ENCODE peak calls at places on chromosomes 5 and 9, in five cellular contexts. Z is M059J, X is GM03348, R is NCI-H345, N is kidney glomerular epithelial cell. I is an unnamed sample.

GRCh38 chr5:170330568-170331054 is 33.0 kb upstream of the LCP2 start:
- DNase-seq in Z (no peak), X (no peak), R (no peak), N (no peak), I (no peak)

GRCh38 chr5:10265245-10266109 is 15.4 kb downstream of the CCT5 start:
- DNase-seq in Z (no peak), X (no peak), R (no peak), N (no peak), I (no peak)

GRCh38 chr5:112968411-112969106 is 8.0 kb upstream of the DCP2 start:
- DNase-seq in Z (peak), X (no peak), R (no peak), N (no peak), I (no peak)

GRCh38 chr5:146340260-146341081 is 1.8 kb downstream of the POU4F3 start:
- DNase-seq in Z (peak), X (peak), R (no peak), N (peak), I (no peak)

GRCh38 chr9:20593551-20593950 is 28.7 kb downstream of the MLLT3 start:
- DNase-seq in Z (peak), X (peak), R (no peak), N (no peak), I (no peak)

GRCh38 chr5:1299961-1300360 is 5.1 kb upstream of the TERT start:
- DNase-seq in Z (no peak), X (no peak), R (no peak), N (no peak), I (no peak)

GRCh38 chr9:110047955-110048472 is 159.9 kb downstream of the C9orf152 start:
- DNase-seq in Z (peak), X (no peak), R (peak), N (no peak), I (peak)

GRCh38 chr5:52880541-52880940 is 92.8 kb downstream of the ITGA1 start:
- DNase-seq in Z (no peak), X (no peak), R (no peak), N (peak), I (no peak)

GRCh38 chr9:33988219-33988890 is 60.3 kb downstream of the UBAP2 start:
- DNase-seq in Z (peak), X (no peak), R (no peak), N (no peak), I (no peak)

GRCh38 chr5:120999550-120999949 is 535.5 kb downstream of the PRR16 start:
- DNase-seq in Z (no peak), X (no peak), R (no peak), N (no peak), I (no peak)

GRCh38 chr9:131562032-131562959 is 17.0 kb downstream of the PRRT1B start:
- DNase-seq in Z (peak), X (no peak), R (no peak), N (peak), I (no peak)

GRCh38 chr9:126454250-126454649 is 127.6 kb downstream of the MVB12B start:
- DNase-seq in Z (no peak), X (no peak), R (no peak), N (no peak), I (no peak)

GRCh38 chr9:81394816-81395215 is 294.5 kb downstream of the TLE1 start:
- DNase-seq in Z (no peak), X (no peak), R (no peak), N (no peak), I (no peak)

GRCh38 chr5:138953370-138954256 is 78.5 kb upstream of the LRRTM2 start:
- DNase-seq in Z (no peak), X (peak), R (peak), N (peak), I (peak)

GRCh38 chr5:31664566-31664965 is 25.6 kb downstream of the PDZD2 start:
- DNase-seq in Z (peak), X (no peak), R (peak), N (no peak), I (no peak)